ENCODE peak calls at places on chromosomes 7 and 10, in five cellular contexts. One of them, this sample, is unnamed.

GRCh38 chr7:155524018-155524556 is 22.3 kb downstream of the CNPY1 start:
- DNase-seq in K562: no peak
- DNase-seq in mammary epithelial cell: no peak
- DNase-seq in HepG2: no peak
- DNase-seq in astrocyte: no peak
- DNase-seq in this sample: no peak

GRCh38 chr10:24963646-24964045 is 11.2 kb upstream of the PRTFDC1 start:
- DNase-seq in K562: no peak
- DNase-seq in astrocyte: peak; percentile 35
- DNase-seq in mammary epithelial cell: no peak
- DNase-seq in HepG2: no peak
- DNase-seq in this sample: no peak

GRCh38 chr7:28784166-28784870 is 173.8 kb downstream of the TRIL start:
- DNase-seq in astrocyte: peak; percentile 94
- DNase-seq in HepG2: no peak
- DNase-seq in K562: no peak
- DNase-seq in mammary epithelial cell: no peak
- DNase-seq in this sample: peak; percentile 28

GRCh38 chr10:97647556-97647955 is 7.1 kb downstream of the PI4K2A start:
- DNase-seq in mammary epithelial cell: peak; percentile 73
- DNase-seq in K562: no peak
- DNase-seq in HepG2: no peak
- DNase-seq in astrocyte: peak; percentile 51
- DNase-seq in this sample: no peak

GRCh38 chr10:43958964-43959363 is 310.3 kb upstream of the ZNF32 start:
- DNase-seq in astrocyte: no peak
- DNase-seq in K562: no peak
- DNase-seq in HepG2: no peak
- DNase-seq in mammary epithelial cell: no peak
- DNase-seq in this sample: no peak

GRCh38 chr10:38010150-38010903 is at the start of gene ZNF33A:
- DNase-seq in astrocyte: peak; percentile 84
- DNase-seq in K562: peak; percentile 77
- DNase-seq in HepG2: peak; percentile 90
- DNase-seq in mammary epithelial cell: peak; percentile 95
- DNase-seq in this sample: peak; percentile 92

GRCh38 chr7:124074007-124074406 is 41.1 kb upstream of the TMEM229A start:
- DNase-seq in K562: no peak
- DNase-seq in mammary epithelial cell: no peak
- DNase-seq in astrocyte: no peak
- DNase-seq in HepG2: no peak
- DNase-seq in this sample: peak; percentile 33

GRCh38 chr7:29991937-29992336 is 2.3 kb upstream of the SCRN1 start:
- DNase-seq in K562: no peak
- DNase-seq in astrocyte: no peak
- DNase-seq in mammary epithelial cell: no peak
- DNase-seq in HepG2: no peak
- DNase-seq in this sample: no peak

GRCh38 chr10:98673156-98673765 is 226.5 kb upstream of the HPS1 start:
- DNase-seq in K562: no peak
- DNase-seq in astrocyte: no peak
- DNase-seq in HepG2: no peak
- DNase-seq in mammary epithelial cell: no peak
- DNase-seq in this sample: no peak

GRCh38 chr7:75689246-75690099 is 49.3 kb downstream of the HIP1 start:
- DNase-seq in K562: no peak
- DNase-seq in astrocyte: no peak
- DNase-seq in HepG2: no peak
- DNase-seq in mammary epithelial cell: no peak
- DNase-seq in this sample: no peak

GRCh38 chr7:96088579-96088978 is 233.3 kb downstream of the SLC25A13 start:
- DNase-seq in mammary epithelial cell: peak; percentile 36
- DNase-seq in HepG2: no peak
- DNase-seq in astrocyte: peak; percentile 8
- DNase-seq in K562: no peak
- DNase-seq in this sample: peak; percentile 22

GRCh38 chr7:84697506-84697905 is 489.4 kb downstream of the SEMA3D start:
- DNase-seq in astrocyte: peak; percentile 97
- DNase-seq in HepG2: no peak
- DNase-seq in mammary epithelial cell: peak; percentile 84
- DNase-seq in K562: no peak
- DNase-seq in this sample: no peak

GRCh38 chr7:14303536-14303935 is 314.1 kb upstream of the ETV1 start:
- DNase-seq in K562: no peak
- DNase-seq in HepG2: no peak
- DNase-seq in astrocyte: no peak
- DNase-seq in mammary epithelial cell: no peak
- DNase-seq in this sample: no peak

GRCh38 chr10:69348824-69349541 is 67.7 kb downstream of the TACR2 start:
- DNase-seq in K562: no peak
- DNase-seq in astrocyte: peak; percentile 96
- DNase-seq in HepG2: no peak
- DNase-seq in mammary epithelial cell: peak; percentile 97
- DNase-seq in this sample: no peak

GRCh38 chr7:142999793-143000192 is 27.1 kb downstream of the OR9A2 start:
- DNase-seq in mammary epithelial cell: no peak
- DNase-seq in K562: no peak
- DNase-seq in HepG2: no peak
- DNase-seq in astrocyte: no peak
- DNase-seq in this sample: no peak

GRCh38 chr7:143000648-143001047 is 26.3 kb downstream of the OR9A2 start:
- DNase-seq in HepG2: no peak
- DNase-seq in astrocyte: no peak
- DNase-seq in mammary epithelial cell: no peak
- DNase-seq in K562: no peak
- DNase-seq in this sample: no peak

GRCh38 chr7:143002856-143003255 is 24.1 kb downstream of the OR9A2 start:
- DNase-seq in mammary epithelial cell: no peak
- DNase-seq in K562: no peak
- DNase-seq in HepG2: no peak
- DNase-seq in astrocyte: no peak
- DNase-seq in this sample: no peak

GRCh38 chr7:143003393-143004051 is 23.4 kb downstream of the OR9A2 start:
- DNase-seq in K562: peak; percentile 77
- DNase-seq in astrocyte: peak; percentile 8
- DNase-seq in mammary epithelial cell: peak; percentile 27
- DNase-seq in HepG2: peak; percentile 1
- DNase-seq in this sample: peak; percentile 51

DNA sequence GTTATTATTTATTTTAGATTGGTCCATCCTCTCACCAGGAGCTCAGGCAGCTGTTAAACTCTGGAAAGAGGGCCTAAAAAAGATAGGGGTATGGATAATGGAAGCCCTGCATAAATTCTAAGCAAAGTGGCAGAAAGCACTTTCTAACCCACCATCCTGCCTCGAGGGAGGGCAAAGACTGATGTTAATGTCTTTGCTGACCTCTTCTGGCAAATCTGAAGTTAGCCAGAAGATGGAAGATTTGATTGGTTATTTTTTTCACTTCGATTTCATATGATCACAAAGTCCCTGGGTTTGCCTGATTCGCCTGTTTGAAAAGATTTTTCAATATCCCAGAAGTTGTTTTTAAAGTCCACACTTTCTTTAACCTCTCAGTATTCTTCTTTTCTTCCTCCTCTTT is 24.8 kb downstream of the OR9A2 start:
- DNase-seq in HepG2: no peak
- DNase-seq in astrocyte: no peak
- DNase-seq in mammary epithelial cell: peak; percentile 9
- DNase-seq in K562: no peak
- DNase-seq in this sample: no peak
- TF ChIP-seq CTCF in HepG2: no peak
- TF ChIP-seq CTCF in astrocyte: peak; percentile 38
- TF ChIP-seq CTCF in mammary epithelial cell: peak; percentile 53
- TF ChIP-seq CTCF in K562: peak; percentile 77
- TF ChIP-seq CTCF in this sample: peak; percentile 23

GRCh38 chr7:158411232-158411950 is 176.2 kb downstream of the PTPRN2 start:
- DNase-seq in HepG2: no peak
- DNase-seq in astrocyte: no peak
- DNase-seq in K562: no peak
- DNase-seq in mammary epithelial cell: no peak
- DNase-seq in this sample: no peak

GRCh38 chr7:158416283-158416933 is 171.2 kb downstream of the PTPRN2 start:
- DNase-seq in K562: no peak
- DNase-seq in astrocyte: no peak
- DNase-seq in mammary epithelial cell: no peak
- DNase-seq in HepG2: no peak
- DNase-seq in this sample: no peak

GRCh38 chr7:158410720-158411119 is 176.9 kb downstream of the PTPRN2 start:
- DNase-seq in astrocyte: no peak
- DNase-seq in mammary epithelial cell: no peak
- DNase-seq in HepG2: no peak
- DNase-seq in K562: no peak
- DNase-seq in this sample: no peak

GRCh38 chr7:158415316-158415715 is 172.3 kb downstream of the PTPRN2 start:
- DNase-seq in mammary epithelial cell: no peak
- DNase-seq in astrocyte: no peak
- DNase-seq in HepG2: no peak
- DNase-seq in K562: no peak
- DNase-seq in this sample: no peak

DNA sequence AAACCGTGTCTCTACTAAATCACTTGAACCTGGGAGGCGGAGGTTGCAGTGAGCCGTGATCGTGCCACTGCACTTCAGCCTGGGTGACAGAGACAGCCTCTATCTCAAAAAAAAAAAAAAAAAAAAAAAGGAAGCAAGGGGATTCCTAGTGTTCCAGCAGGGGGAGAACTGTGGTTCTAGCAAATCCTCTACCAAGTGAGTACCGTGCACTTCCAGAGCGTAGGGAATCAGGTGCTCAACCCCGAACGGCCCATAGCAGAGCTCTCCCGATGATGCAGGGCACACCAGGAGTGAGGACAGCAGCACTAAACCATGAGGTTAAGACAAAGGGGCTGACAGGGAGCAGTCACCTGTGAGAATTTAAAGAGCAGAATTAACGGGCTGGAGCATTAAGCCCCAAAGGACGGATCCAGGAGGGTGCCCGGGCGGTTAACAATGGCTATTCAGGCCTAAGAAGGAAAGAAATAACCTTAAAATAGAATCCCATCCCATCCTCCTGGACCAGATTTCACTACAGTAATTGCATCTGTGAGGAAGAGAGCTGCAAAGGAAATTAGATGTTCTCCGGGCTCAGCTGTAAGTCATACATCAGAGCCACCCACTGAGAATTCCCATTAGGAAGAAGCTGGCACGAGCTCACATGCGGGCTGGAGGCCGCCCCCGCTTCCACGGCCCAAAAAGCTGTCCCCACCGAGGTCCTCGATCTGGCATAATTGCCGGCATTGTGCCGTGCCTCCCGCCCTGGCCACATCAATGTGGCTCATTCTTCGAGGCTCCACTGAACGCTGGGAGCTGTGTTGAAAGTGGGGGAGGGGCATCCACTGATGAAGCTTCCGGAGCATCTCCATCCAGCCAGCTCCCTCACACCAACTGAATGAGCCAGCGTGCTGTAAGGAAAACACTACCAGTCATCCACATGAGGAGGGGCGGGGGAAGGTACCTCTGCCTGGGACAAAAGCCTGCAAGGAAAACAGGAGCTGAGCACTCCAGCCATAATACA is 173.4 kb downstream of the PTPRN2 start:
- DNase-seq in HepG2: no peak
- DNase-seq in astrocyte: no peak
- DNase-seq in mammary epithelial cell: no peak
- DNase-seq in K562: no peak
- DNase-seq in this sample: no peak
- H3K9me3 ChIP-seq in HepG2: no peaks in the 10 kb centered on the region
- H3K9me3 ChIP-seq in astrocyte: peaks cover 16% of the 10 kb centered on the region
- H3K9me3 ChIP-seq in mammary epithelial cell: peaks cover 43% of the 10 kb centered on the region
- H3K9me3 ChIP-seq in K562: no peaks in the 10 kb centered on the region
- H3K9me3 ChIP-seq in this sample: no peaks in the 10 kb centered on the region

DNA sequence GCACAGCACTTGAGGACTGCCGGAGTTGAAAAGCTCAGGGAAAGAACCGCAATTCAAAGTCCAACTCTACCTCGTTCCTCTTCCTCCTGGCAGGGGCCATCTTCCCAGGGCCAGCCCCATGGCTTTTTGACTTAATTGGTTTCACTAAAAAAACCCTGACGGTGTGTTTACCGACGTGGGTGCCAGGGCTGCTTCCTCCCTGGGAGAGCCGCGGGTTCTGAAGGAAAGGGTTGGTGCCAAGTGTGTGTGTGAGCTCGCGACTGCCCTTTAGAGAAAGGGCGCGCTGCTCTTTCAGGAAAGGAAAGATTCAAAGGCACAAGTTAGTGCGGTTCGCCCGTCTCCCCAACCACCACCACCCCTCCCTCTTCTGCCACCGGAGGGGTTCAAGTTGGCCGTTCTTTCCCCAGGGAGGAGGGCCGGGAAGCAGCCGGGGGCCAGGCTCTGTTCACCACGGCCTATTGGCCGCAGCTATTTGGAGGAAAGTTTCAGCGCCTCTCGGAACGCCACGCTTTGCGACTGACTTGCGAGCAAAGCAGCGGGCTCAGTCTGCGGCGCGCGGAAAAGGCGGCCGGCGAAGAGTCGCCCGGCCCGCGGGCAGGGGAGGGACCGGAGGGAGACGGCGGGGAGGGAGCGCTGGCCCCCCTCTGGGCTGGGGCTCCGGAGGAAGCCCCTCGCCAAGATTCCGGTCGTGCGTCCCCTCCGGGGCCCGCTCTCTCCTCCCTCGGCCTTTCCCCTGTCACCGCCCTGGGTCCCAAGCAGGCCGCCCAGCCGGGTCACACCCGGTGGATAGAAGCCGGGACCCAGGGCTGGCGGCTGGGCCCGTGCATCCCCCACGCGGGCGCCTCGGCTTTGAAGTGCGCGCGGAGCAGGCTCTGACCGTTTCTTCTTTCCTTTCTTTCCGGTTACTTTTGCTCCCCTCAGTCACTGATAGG is 165.8 kb upstream of the PPP1R3A start:
- DNase-seq in astrocyte: peak; percentile 21
- DNase-seq in K562: no peak
- DNase-seq in mammary epithelial cell: no peak
- DNase-seq in HepG2: no peak
- DNase-seq in this sample: peak; percentile 25
- TF ChIP-seq EZH2 in astrocyte: peak; percentile 27
- TF ChIP-seq EZH2 in K562: no peak
- TF ChIP-seq EZH2 in mammary epithelial cell: peak; percentile 90
- TF ChIP-seq EZH2 in HepG2: no peak
- TF ChIP-seq EZH2 in this sample: peak; percentile 56

DNA sequence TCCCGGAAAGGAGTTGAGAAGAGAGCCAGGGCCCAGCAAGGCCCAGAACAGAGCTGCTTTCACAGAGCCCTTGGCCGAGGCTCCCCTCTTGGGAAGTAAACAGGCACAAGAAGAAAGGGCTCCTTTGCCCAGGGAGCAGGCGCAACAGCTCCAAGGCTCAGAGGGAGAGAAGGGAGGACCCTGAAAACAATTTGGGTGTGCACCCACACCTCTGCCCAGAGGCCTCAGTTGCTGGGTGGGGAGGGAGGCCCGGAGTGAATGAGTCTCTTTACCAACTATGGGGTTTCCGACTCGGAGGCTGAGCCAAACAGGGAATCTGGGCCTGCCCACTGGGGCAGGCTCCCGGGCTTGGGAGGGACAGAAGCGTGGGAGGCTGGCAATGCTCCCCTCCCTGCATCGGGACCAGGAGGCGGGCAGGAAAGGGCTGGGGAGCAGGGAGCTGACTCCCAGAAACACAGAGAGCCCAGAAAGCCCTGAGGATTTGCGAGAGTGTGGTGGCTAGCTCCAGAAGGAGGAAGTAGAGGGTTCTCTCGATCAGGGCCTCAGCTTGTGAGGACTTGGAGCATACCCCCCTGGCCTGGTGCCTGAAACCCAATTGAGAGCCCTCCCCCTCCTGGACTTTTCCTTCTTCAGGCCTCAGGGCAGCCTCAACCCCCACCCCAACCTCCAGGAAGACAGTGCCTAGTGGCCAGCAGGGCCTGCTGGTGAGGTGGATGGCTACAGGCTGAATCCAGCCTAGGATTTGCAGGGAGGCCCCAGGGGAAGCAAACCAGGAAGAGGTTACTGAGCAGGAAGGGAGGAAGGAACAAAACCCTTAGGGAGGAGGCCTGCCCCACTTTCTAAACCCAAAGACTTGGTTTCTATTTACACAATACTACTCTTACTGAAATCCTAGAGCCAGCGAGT is 6.2 kb downstream of the C10orf105 start:
- DNase-seq in K562: peak; percentile 63
- DNase-seq in HepG2: no peak
- DNase-seq in astrocyte: peak; percentile 80
- DNase-seq in mammary epithelial cell: peak; percentile 95
- DNase-seq in this sample: no peak
- TF ChIP-seq CTCF in K562: peak; percentile 11
- TF ChIP-seq CTCF in HepG2: no peak
- TF ChIP-seq CTCF in astrocyte: no peak
- TF ChIP-seq CTCF in mammary epithelial cell: peak; percentile 33
- TF ChIP-seq CTCF in this sample: no peak

This sample was measured in A673.